ENCODE peak calls at places on chromosomes 11 and 22, in four cellular contexts. One of them, this sample, is unnamed.

GRCh38 chr11:123082977-123083376 is 21.0 kb upstream of the HSPA8 start:
- DNase-seq in HEK293T: no peak
- DNase-seq in GM12878: no peak
- DNase-seq in HepG2: no peak
- DNase-seq in this sample: no peak

GRCh38 chr11:567036-567628 is 6.4 kb downstream of the RASSF7 start:
- DNase-seq in HEK293T: no peak
- DNase-seq in GM12878: no peak
- DNase-seq in HepG2: no peak
- DNase-seq in this sample: no peak

GRCh38 chr11:120115272-120116000 is 22.5 kb downstream of the TRIM29 start:
- DNase-seq in HEK293T: no peak
- DNase-seq in GM12878: no peak
- DNase-seq in HepG2: no peak
- DNase-seq in this sample: peak

GRCh38 chr22:37999640-38000272 is 15.4 kb upstream of the SOX10 start:
- DNase-seq in HEK293T: peak
- DNase-seq in GM12878: no peak
- DNase-seq in HepG2: no peak
- DNase-seq in this sample: no peak

GRCh38 chr11:83666149-83666548 is 380.0 kb upstream of the CCDC90B start:
- DNase-seq in HEK293T: no peak
- DNase-seq in GM12878: no peak
- DNase-seq in HepG2: no peak
- DNase-seq in this sample: no peak

GRCh38 chr11:78341841-78342240 is 75.8 kb downstream of the GAB2 start:
- DNase-seq in HEK293T: no peak
- DNase-seq in GM12878: no peak
- DNase-seq in HepG2: no peak
- DNase-seq in this sample: no peak

GRCh38 chr11:79413258-79413657 is 27.6 kb downstream of the TENM4 start:
- DNase-seq in HEK293T: peak
- DNase-seq in GM12878: no peak
- DNase-seq in HepG2: no peak
- DNase-seq in this sample: no peak

GRCh38 chr22:29481265-29482000 is 1.4 kb downstream of the NEFH start:
- DNase-seq in HEK293T: no peak
- DNase-seq in GM12878: no peak
- DNase-seq in HepG2: no peak
- DNase-seq in this sample: peak

GRCh38 chr22:30804626-30805025 is 110.0 kb downstream of the OSBP2 start:
- DNase-seq in HEK293T: no peak
- DNase-seq in GM12878: no peak
- DNase-seq in HepG2: no peak
- DNase-seq in this sample: no peak

GRCh38 chr11:97754976-97755375 is 1265.8 kb upstream of the CNTN5 start:
- DNase-seq in HEK293T: no peak
- DNase-seq in GM12878: no peak
- DNase-seq in HepG2: no peak
- DNase-seq in this sample: no peak

GRCh38 chr11:13669544-13670488 is 1.3 kb downstream of the FAR1 start:
- DNase-seq in HEK293T: no peak
- DNase-seq in GM12878: no peak
- DNase-seq in HepG2: no peak
- DNase-seq in this sample: peak

GRCh38 chr11:56700242-56700918 is 1.5 kb downstream of the OR9G1 start:
- DNase-seq in HEK293T: no peak
- DNase-seq in GM12878: no peak
- DNase-seq in HepG2: no peak
- DNase-seq in this sample: no peak

GRCh38 chr11:131609317-131609716 is 238.9 kb downstream of the NTM start:
- DNase-seq in HEK293T: no peak
- DNase-seq in GM12878: no peak
- DNase-seq in HepG2: no peak
- DNase-seq in this sample: no peak

GRCh38 chr11:76408171-76408965 is 27.2 kb downstream of the GVQW3 start:
- DNase-seq in HEK293T: no peak
- DNase-seq in GM12878: no peak
- DNase-seq in HepG2: no peak
- DNase-seq in this sample: no peak

GRCh38 chr11:1236316-1237127 is 13.7 kb downstream of the MUC5B start:
- DNase-seq in HEK293T: no peak
- DNase-seq in GM12878: no peak
- DNase-seq in HepG2: no peak
- DNase-seq in this sample: no peak

GRCh38 chr22:23180301-23180892 is at the start of gene BCR:
- DNase-seq in HEK293T: peak
- DNase-seq in GM12878: no peak
- DNase-seq in HepG2: no peak
- DNase-seq in this sample: peak
- TF ChIP-seq FOXK2 in HEK293T: no peak
- TF ChIP-seq FOXK2 in GM12878: no peak
- TF ChIP-seq FOXK2 in HepG2: no peak
- TF ChIP-seq FOXK2 in this sample: no peak

DNA sequence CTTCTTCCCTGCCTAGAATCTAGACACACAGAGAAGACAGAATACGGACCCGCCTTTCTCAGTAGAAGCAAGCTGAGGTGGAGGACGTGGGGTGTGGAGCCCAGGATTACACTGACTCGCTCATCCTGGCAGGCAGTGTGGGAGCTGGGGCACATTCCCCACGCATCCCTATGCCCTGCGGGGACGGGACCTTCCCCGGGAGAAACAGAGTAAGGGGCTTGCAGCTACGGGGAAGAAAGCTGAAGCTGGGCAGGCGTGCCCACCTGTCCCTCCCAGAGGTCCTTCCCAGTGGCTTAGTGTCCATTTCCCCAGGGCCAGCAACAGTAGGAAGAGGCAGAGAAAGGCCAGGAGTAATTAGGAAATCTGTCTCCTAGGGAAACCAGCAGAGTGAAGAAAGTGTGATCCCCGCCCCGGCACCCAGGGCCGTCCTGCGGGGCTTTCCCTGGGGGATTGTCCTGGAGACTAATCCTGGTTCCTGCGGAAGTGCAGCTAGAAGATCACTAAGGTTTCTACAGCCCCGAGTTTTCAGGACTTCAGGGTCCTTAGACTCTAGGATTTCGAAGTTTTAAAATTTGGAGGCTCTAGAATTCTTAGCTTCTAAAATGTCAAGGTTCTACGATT is 7.8 kb downstream of the DNAJB13 start:
- DNase-seq in HEK293T: no peak
- DNase-seq in GM12878: no peak
- DNase-seq in HepG2: no peak
- DNase-seq in this sample: no peak
- TF ChIP-seq FOXK2 in HEK293T: no peak
- TF ChIP-seq FOXK2 in GM12878: no peak
- TF ChIP-seq FOXK2 in HepG2: no peak
- TF ChIP-seq FOXK2 in this sample: no peak

GRCh38 chr11:16395601-16396000 is 39.3 kb upstream of the SOX6 start:
- DNase-seq in HEK293T: no peak
- DNase-seq in GM12878: no peak
- DNase-seq in HepG2: no peak
- DNase-seq in this sample: no peak

GRCh38 chr11:16397355-16397754 is 41.0 kb upstream of the SOX6 start:
- DNase-seq in HEK293T: no peak
- DNase-seq in GM12878: no peak
- DNase-seq in HepG2: no peak
- DNase-seq in this sample: no peak

GRCh38 chr11:16394947-16395346 is 38.6 kb upstream of the SOX6 start:
- DNase-seq in HEK293T: no peak
- DNase-seq in GM12878: no peak
- DNase-seq in HepG2: no peak
- DNase-seq in this sample: no peak

GRCh38 chr11:16393335-16393734 is 37.0 kb upstream of the SOX6 start:
- DNase-seq in HEK293T: no peak
- DNase-seq in GM12878: no peak
- DNase-seq in HepG2: no peak
- DNase-seq in this sample: no peak

GRCh38 chr11:16392646-16393045 is 36.3 kb upstream of the SOX6 start:
- DNase-seq in HEK293T: no peak
- DNase-seq in GM12878: no peak
- DNase-seq in HepG2: no peak
- DNase-seq in this sample: peak
- TF ChIP-seq FOXK2 in HEK293T: no peak
- TF ChIP-seq FOXK2 in GM12878: no peak
- TF ChIP-seq FOXK2 in HepG2: no peak
- TF ChIP-seq FOXK2 in this sample: no peak

DNA sequence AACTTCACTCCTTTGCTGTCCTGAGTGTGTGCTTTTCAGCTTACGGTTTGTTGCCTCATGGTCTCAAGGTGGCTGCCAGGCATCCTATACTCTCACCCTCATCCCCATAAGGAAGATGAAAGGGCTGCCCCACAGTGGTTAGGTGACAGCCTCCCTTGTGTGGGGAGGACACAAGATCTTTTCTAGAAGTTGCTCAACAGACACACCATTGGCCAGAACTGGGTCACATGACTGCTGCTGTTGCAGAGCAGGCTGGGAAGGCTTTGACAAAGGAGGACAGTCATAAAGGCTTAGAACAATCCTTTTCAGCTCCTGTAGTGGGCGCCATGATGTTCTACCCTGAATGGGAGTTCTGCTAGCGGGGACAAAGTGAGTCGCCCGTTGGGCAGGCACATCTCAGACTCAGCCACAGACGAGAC is 69.7 kb upstream of the RASD2 start:
- DNase-seq in HEK293T: no peak
- DNase-seq in GM12878: no peak
- DNase-seq in HepG2: peak
- DNase-seq in this sample: no peak
- TF ChIP-seq FOXK2 in HEK293T: no peak
- TF ChIP-seq FOXK2 in GM12878: no peak
- TF ChIP-seq FOXK2 in HepG2: no peak
- TF ChIP-seq FOXK2 in this sample: no peak

GRCh38 chr11:2885676-2886081 is at the start of gene CDKN1C:
- DNase-seq in HEK293T: peak
- DNase-seq in GM12878: no peak
- DNase-seq in HepG2: no peak
- DNase-seq in this sample: peak
- TF ChIP-seq FOXK2 in HEK293T: no peak
- TF ChIP-seq FOXK2 in GM12878: no peak
- TF ChIP-seq FOXK2 in HepG2: no peak
- TF ChIP-seq FOXK2 in this sample: no peak

DNA sequence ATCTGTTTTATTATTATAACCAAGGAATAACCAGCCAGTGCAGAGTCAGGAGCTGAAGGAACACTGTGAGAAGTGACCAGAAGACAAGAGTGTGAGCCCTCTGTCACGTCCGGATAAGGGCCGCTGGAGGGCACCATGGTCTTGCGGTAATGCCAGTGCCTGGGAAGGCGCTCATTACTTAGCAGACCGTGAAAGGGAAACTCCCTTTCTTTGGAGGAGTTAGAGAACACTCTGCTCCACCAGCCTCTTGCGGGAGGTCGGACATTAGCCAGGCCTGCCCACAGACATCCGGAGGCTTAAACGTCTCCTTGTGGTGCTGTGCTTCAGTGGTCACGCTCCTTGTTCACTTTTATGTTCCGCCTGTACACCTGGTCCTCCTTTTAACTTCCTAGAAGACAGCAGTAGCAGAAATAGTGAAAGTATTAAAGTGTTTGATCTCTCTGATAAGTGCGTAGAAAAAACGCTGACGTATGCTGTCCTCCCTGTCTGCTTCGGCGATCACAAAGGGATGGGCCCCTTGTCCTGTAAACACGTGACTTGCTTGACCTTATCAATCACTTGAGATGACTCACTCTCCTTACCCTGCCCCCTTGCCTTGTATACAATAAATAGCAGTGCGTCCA is 120.6 kb upstream of the LMO1 start:
- DNase-seq in HEK293T: no peak
- DNase-seq in GM12878: no peak
- DNase-seq in HepG2: no peak
- DNase-seq in this sample: peak
- TF ChIP-seq FOXK2 in HEK293T: no peak
- TF ChIP-seq FOXK2 in GM12878: no peak
- TF ChIP-seq FOXK2 in HepG2: no peak
- TF ChIP-seq FOXK2 in this sample: peak

GRCh38 chr22:24185501-24186351 is 4.4 kb downstream of the SUSD2 start:
- DNase-seq in HEK293T: no peak
- DNase-seq in GM12878: no peak
- DNase-seq in HepG2: no peak
- DNase-seq in this sample: no peak
- TF ChIP-seq FOXK2 in HEK293T: no peak
- TF ChIP-seq FOXK2 in GM12878: no peak
- TF ChIP-seq FOXK2 in HepG2: no peak
- TF ChIP-seq FOXK2 in this sample: no peak

GRCh38 chr22:42883970-42884369 is 26.9 kb upstream of the ARFGAP3 start:
- DNase-seq in HEK293T: no peak
- DNase-seq in GM12878: no peak
- DNase-seq in HepG2: no peak
- DNase-seq in this sample: no peak
- TF ChIP-seq FOXK2 in HEK293T: no peak
- TF ChIP-seq FOXK2 in GM12878: no peak
- TF ChIP-seq FOXK2 in HepG2: no peak
- TF ChIP-seq FOXK2 in this sample: no peak

DNA sequence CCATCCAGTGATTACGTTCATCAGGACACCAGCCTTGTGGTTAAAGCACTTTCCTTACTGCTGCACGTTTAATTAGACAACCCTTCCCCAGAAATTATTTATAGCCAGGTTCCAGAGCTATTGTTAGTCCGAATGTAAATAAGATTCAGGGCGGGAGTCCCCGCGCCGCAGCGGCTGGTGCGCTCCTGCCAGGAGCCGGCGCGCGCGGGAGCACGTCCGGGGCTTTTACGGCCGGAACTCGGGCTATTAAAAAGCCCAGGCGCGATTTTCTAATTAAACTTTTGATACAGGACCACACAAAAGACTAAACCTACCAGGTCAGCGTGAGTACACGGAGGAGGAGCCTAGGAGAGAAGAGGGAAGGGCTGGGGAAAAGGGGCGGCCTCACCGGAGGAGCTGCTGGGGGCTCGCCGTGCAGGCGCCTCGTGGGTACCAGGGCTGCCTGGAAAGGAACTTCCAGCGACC is 538.2 kb downstream of the OPCML start:
- DNase-seq in HEK293T: no peak
- DNase-seq in GM12878: no peak
- DNase-seq in HepG2: no peak
- DNase-seq in this sample: no peak
- TF ChIP-seq FOXK2 in HEK293T: no peak
- TF ChIP-seq FOXK2 in GM12878: no peak
- TF ChIP-seq FOXK2 in HepG2: no peak
- TF ChIP-seq FOXK2 in this sample: no peak

GRCh38 chr22:27115410-27115809 is 458.0 kb downstream of the MIAT start:
- DNase-seq in HEK293T: no peak
- DNase-seq in GM12878: no peak
- DNase-seq in HepG2: no peak
- DNase-seq in this sample: no peak
- TF ChIP-seq FOXK2 in HEK293T: no peak
- TF ChIP-seq FOXK2 in GM12878: no peak
- TF ChIP-seq FOXK2 in HepG2: no peak
- TF ChIP-seq FOXK2 in this sample: no peak

This sample was measured in K562.